ENCODE peak calls at places on chromosomes 4 and X, in five cellular contexts. H is OCI-LY7, U is cardiac muscle cell, C is astrocyte of the spinal cord, R is fibroblast of mammary gland. J is an unnamed sample.

GRCh38 chr4:172809319-172809718 is 359.3 kb upstream of the GALNT7 start:
- DNase-seq in H (no peak), U (no peak), C (no peak), R (no peak), J (no peak)

GRCh38 chrX:119218198-119218597 is 17.9 kb upstream of the PGRMC1 start:
- DNase-seq in H (peak), U (peak), C (no peak), R (peak), J (no peak)

GRCh38 chr4:30537462-30537861 is 182.7 kb upstream of the PCDH7 start:
- DNase-seq in H (no peak), U (peak), C (peak), R (peak), J (no peak)

GRCh38 chr4:576991-577498 is 950 bp upstream of the TMEM271 start:
- DNase-seq in H (no peak), U (no peak), C (no peak), R (no peak), J (no peak)

GRCh38 chrX:109842611-109843010 is 109.6 kb upstream of the ACSL4 start:
- DNase-seq in H (no peak), U (peak), C (no peak), R (no peak), J (no peak)

GRCh38 chrX:45505214-45505613 is 304.5 kb upstream of the DIPK2B start:
- DNase-seq in H (no peak), U (peak), C (peak), R (peak), J (no peak)

GRCh38 chrX:119885554-119886428 is 9.9 kb upstream of the AKAP14 start:
- DNase-seq in H (peak), U (peak), C (peak), R (peak), J (no peak)

GRCh38 chr4:158769175-158769831 is 477 bp downstream of the FNIP2 start:
- DNase-seq in H (no peak), U (no peak), C (no peak), R (peak), J (peak)

GRCh38 chr4:105551968-105552746 is at the start of gene ARHGEF38:
- DNase-seq in H (no peak), U (peak), C (peak), R (peak), J (no peak)

GRCh38 chrX:98065151-98065550 is 1181.4 kb downstream of the RPA4 start:
- DNase-seq in H (no peak), U (no peak), C (no peak), R (no peak), J (no peak)

GRCh38 chr4:137768881-137769280 is 236.6 kb upstream of the PCDH18 start:
- DNase-seq in H (no peak), U (no peak), C (no peak), R (peak), J (no peak)

GRCh38 chrX:40297949-40298539 is 200.3 kb upstream of the BCOR start:
- DNase-seq in H (no peak), U (no peak), C (no peak), R (no peak), J (no peak)

GRCh38 chr4:130559268-130559667 is 1463.3 kb downstream of the C4orf33 start:
- DNase-seq in H (no peak), U (no peak), C (no peak), R (no peak), J (no peak)

GRCh38 chr4:130568746-130569145 is 1472.8 kb downstream of the C4orf33 start:
- DNase-seq in H (peak), U (no peak), C (peak), R (no peak), J (no peak)

GRCh38 chr4:130563891-130564418 is 1468.0 kb downstream of the C4orf33 start:
- DNase-seq in H (no peak), U (no peak), C (no peak), R (no peak), J (no peak)

DNA sequence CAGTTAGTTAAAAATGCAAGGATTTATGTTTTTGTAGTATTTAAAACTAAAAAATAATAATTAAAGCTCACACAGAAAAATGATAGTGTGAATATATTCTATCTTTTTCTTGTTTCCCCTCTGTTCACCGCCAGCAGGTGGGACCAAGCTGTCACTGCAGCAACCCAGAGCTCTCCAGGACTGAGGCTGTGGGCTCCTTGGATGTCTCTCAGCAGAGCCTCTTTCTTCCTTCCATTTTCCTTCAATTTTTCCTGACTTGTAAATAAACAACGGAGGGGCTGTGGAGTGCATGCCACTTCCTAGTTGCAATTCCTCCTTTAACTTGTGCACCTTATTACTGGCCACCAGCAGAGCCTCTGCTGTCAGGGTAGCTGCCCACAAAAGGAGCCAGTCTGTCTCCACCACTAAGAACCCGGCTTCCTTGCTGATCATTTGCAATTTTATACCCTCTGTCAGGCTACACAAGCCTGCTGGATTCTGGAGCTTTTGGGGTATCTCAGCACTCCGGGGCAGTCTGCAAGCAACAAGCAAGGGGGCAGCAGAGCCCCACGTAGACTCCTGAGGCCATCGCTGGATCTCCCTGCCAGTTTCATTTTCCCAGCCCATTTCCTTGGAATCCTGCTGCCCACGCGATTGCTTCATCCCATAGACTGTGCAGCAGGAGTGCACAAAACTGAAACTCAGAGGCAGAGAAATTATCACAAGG is 1467.4 kb downstream of the C4orf33 start:
- DNase-seq in H (no peak), U (peak), C (peak), R (peak), J (peak)
- H3K4me3 ChIP-seq in H (no peak), U (no peak), C (peak), R (peak), J (peak)

GRCh38 chr4:73919691-73920090 is 50.5 kb downstream of the CXCL1 start:
- DNase-seq in H (no peak), U (no peak), C (peak), R (no peak), J (no peak)

GRCh38 chr4:73918058-73918457 is 48.9 kb downstream of the CXCL1 start:
- DNase-seq in H (no peak), U (no peak), C (no peak), R (no peak), J (no peak)

GRCh38 chr4:73923631-73923937 is 54.4 kb downstream of the CXCL1 start:
- DNase-seq in H (no peak), U (no peak), C (no peak), R (no peak), J (no peak)

GRCh38 chr4:73922317-73922716 is 53.1 kb downstream of the CXCL1 start:
- DNase-seq in H (no peak), U (no peak), C (no peak), R (no peak), J (no peak)

DNA sequence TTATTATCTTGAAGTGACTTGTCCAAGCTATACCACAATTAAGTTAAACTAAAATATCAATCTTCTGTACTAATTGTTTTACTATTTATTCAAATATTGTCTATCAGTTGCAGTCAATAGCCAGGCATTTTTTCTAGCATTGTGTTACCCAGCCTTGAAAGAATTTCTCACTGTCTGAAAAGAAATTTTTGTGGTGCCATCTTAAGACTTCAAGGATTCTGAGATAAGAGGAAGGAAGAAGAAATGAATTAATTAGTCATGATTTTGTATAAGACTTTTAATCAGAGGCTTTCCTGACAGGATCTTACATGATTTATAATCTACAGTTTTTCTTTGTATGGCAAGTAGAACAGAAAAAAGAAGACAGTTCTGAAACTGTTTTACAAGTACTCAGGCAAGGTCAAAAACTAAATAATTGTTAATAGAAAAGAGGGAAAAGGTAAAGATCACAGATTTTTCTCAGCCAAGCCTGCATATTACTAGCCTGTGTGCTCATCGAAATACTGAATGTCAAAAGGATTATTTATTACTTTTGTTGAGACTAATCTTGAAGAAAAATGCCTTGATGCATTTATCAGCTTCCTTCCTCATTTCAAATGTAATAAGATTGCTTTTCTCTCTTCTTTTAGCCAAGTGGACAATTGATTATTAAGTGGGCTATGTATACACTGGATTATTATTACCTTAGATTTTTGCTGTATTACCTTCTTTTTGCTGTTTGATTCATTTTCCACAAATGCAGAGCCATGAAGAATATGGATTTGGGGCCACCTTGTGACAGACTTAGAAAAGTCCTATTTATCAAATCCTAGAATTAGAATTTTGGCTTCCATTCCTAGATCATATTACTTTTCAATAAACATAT is 53.8 kb downstream of the CXCL1 start:
- DNase-seq in H (no peak), U (peak), C (peak), R (peak), J (no peak)
- TF ChIP-seq CTCF in H (peak), U (peak), C (no peak), R (peak), J (no peak)

DNA sequence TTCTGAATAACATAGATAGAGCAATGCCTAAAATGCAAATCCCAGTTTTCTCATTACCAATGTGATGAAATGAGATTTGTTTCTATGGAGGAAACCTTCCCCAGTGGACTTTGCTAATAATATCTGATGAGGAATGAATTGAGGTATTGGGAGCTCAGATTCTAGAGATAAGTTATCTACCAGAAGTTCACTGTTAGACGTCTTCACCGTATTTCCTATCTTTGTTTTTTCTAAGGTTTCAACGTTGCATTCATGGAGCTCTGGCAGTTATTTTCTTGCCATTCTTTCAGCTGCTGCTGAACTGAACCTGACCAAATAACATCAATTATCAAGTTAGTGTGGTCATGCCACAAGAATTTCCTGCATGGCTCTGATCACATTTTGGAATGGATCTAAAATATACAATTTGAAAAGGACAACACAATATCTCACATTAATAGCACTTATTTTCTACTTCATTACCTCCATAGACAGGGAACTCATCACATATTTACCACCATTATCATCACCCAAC is 511.8 kb upstream of the LCORL start:
- DNase-seq in H (no peak), U (no peak), C (no peak), R (no peak), J (no peak)
- H3K4me3 ChIP-seq in H (no peak), U (no peak), C (no peak), R (no peak), J (no peak)

GRCh38 chrX:153708415-153708814 is 15.8 kb downstream of the BCAP31 start:
- DNase-seq in H (peak), U (peak), C (peak), R (peak), J (peak)
- TF ChIP-seq CTCF in H (peak), U (peak), C (peak), R (peak), J (peak)